ENCODE peak calls at places on chromosome 1, in six cellular contexts. B, X, I, W, S and Z are unnamed samples.

GRCh38 chr1:38615680-38616079 is 243.9 kb downstream of the RRAGC start:
- DNase-seq in B (no peak), W (no peak), X (no peak), I (peak), S (no peak), Z (no peak)

GRCh38 chr1:193183019-193183643 is 3.3 kb downstream of the B3GALT2 start:
- DNase-seq in I (peak), B (peak), X (peak), W (no peak), S (no peak), Z (peak)

GRCh38 chr1:42999308-42999707 is 40.6 kb upstream of the SLC2A1 start:
- DNase-seq in I (peak), B (peak), S (no peak), W (no peak), X (no peak), Z (no peak)

GRCh38 chr1:231965615-231966014 is 339.0 kb downstream of the DISC1 start:
- DNase-seq in B (no peak), I (no peak), X (no peak), S (no peak), W (no peak), Z (no peak)

GRCh38 chr1:215830221-215830620 is 263.1 kb downstream of the KCTD3 start:
- DNase-seq in I (no peak), W (no peak), X (no peak), S (no peak), B (no peak), Z (no peak)

GRCh38 chr1:198904356-198904755 is 265.5 kb downstream of the PTPRC start:
- DNase-seq in B (peak), X (no peak), W (no peak), S (no peak), I (peak), Z (no peak)

GRCh38 chr1:209354111-209354839 is 229.2 kb upstream of the CAMK1G start:
- DNase-seq in W (peak), S (peak), I (peak), X (peak), B (peak), Z (peak)

GRCh38 chr1:236063919-236064673 is 794 bp downstream of the NID1 start:
- DNase-seq in B (peak), S (no peak), W (peak), I (peak), X (peak), Z (no peak)

GRCh38 chr1:38990401-38990745 is 703 bp upstream of the AKIRIN1 start:
- DNase-seq in S (no peak), I (peak), B (peak), W (no peak), X (no peak), Z (no peak)

GRCh38 chr1:66291047-66291864 is 242.7 kb upstream of the SGIP1 start:
- DNase-seq in B (peak), I (no peak), X (no peak), S (no peak), W (no peak), Z (no peak)

GRCh38 chr1:155005076-155005971 is 2.7 kb downstream of the ZBTB7B start:
- DNase-seq in I (no peak), X (peak), S (no peak), B (no peak), W (peak), Z (peak)

GRCh38 chr1:239763850-239764249 is 327.8 kb upstream of the FMN2 start:
- DNase-seq in S (no peak), I (no peak), X (no peak), B (no peak), W (no peak), Z (peak)

GRCh38 chr1:196609114-196609737 is 986 bp upstream of the KCNT2 start:
- DNase-seq in X (no peak), W (no peak), I (no peak), S (no peak), B (peak), Z (no peak)

GRCh38 chr1:12142141-12142823 is 24.5 kb upstream of the TNFRSF1B start:
- DNase-seq in I (no peak), W (no peak), X (no peak), B (no peak), S (no peak), Z (no peak)

GRCh38 chr1:55958498-55958897 is 620.9 kb downstream of the PLPP3 start:
- DNase-seq in W (no peak), I (no peak), S (no peak), X (no peak), B (no peak), Z (no peak)

GRCh38 chr1:160400284-160400645 is at the start of gene VANGL2:
- DNase-seq in B (peak), S (no peak), I (peak), X (peak), W (peak), Z (peak)

GRCh38 chr1:53112271-53112774 is 30.1 kb downstream of the SLC1A7 start:
- DNase-seq in S (no peak), W (no peak), B (peak), I (peak), X (no peak), Z (no peak)

GRCh38 chr1:86616871-86617270 is 70.0 kb downstream of the CLCA4 start:
- DNase-seq in S (no peak), B (no peak), I (no peak), W (no peak), X (no peak), Z (no peak)

GRCh38 chr1:54564312-54565112 is 16.5 kb downstream of the ACOT11 start:
- DNase-seq in W (peak), X (no peak), B (no peak), S (no peak), I (no peak), Z (no peak)

GRCh38 chr1:210377934-210378333 is 49.2 kb downstream of the HHAT start:
- DNase-seq in B (peak), I (peak), X (no peak), S (no peak), W (no peak), Z (no peak)

GRCh38 chr1:30984991-30985503 is 76.5 kb upstream of the SDC3 start:
- DNase-seq in X (no peak), W (no peak), I (no peak), B (no peak), S (no peak), Z (no peak)

GRCh38 chr1:19811206-19811851 is 3.8 kb downstream of the RNF186 start:
- DNase-seq in W (peak), B (peak), S (no peak), X (no peak), I (peak), Z (no peak)

GRCh38 chr1:86516366-86516765 is 30.5 kb upstream of the CLCA4 start:
- DNase-seq in I (no peak), S (no peak), X (no peak), B (no peak), W (no peak), Z (no peak)

GRCh38 chr1:180213401-180214177 is 16.5 kb upstream of the LHX4 start:
- DNase-seq in B (peak), I (no peak), X (no peak), W (no peak), S (no peak), Z (no peak)

GRCh38 chr1:29505537-29506220 is 269.4 kb downstream of the PTPRU start:
- DNase-seq in X (no peak), S (peak), I (no peak), W (no peak), B (no peak), Z (no peak)